ENCODE peak calls at places on chromosome 18, in four cellular contexts. I is spleen, E is sigmoid colon, J is transverse colon. P is an unnamed sample. For H3K4me1, the result is how much of the 10 kb centered on the place peaks cover.

GRCh38 chr18:48949051-48949605 is 1.6 kb downstream of the SMAD7 start:
- DNase-seq in I (peak), E (peak), J (peak), P (no peak)

GRCh38 chr18:79476918-79477685 is 81.4 kb downstream of the NFATC1 start:
- DNase-seq in I (peak), E (peak), J (no peak), P (no peak)

GRCh38 chr18:26863921-26864497 is 1.5 kb downstream of the AQP4 start:
- DNase-seq in I (no peak), E (no peak), J (no peak), P (no peak)

GRCh38 chr18:70620837-70621612 is 332.2 kb downstream of the SOCS6 start:
- DNase-seq in I (no peak), E (no peak), J (no peak), P (no peak)

GRCh38 chr18:65983750-65984149 is 232.9 kb downstream of the CDH7 start:
- DNase-seq in I (no peak), E (no peak), J (no peak), P (no peak)

GRCh38 chr18:79493801-79494211 is 98.1 kb downstream of the NFATC1 start:
- DNase-seq in I (peak), E (peak), J (no peak), P (no peak)

GRCh38 chr18:5464241-5464640 is 79.6 kb downstream of the EPB41L3 start:
- DNase-seq in I (no peak), E (no peak), J (no peak), P (no peak)

GRCh38 chr18:7728297-7728696 is 161.2 kb downstream of the PTPRM start:
- DNase-seq in I (no peak), E (no peak), J (no peak), P (no peak)

GRCh38 chr18:79877163-79878091 is 74.0 kb downstream of the SLC66A2 start:
- DNase-seq in I (peak), E (no peak), J (no peak), P (no peak)

GRCh38 chr18:23317975-23318675 is 135.0 kb upstream of the RIOK3 start:
- DNase-seq in I (no peak), E (no peak), J (no peak), P (no peak)

GRCh38 chr18:67301592-67301991 is 214.9 kb downstream of the DSEL start:
- DNase-seq in I (no peak), E (no peak), J (no peak), P (no peak)

GRCh38 chr18:48409591-48410094 is 460 bp upstream of the ZBTB7C start:
- DNase-seq in I (peak), E (no peak), J (no peak), P (no peak)

GRCh38 chr18:4040391-4041172 is 414.5 kb downstream of the DLGAP1 start:
- DNase-seq in I (no peak), E (no peak), J (no peak), P (no peak)

GRCh38 chr18:26621161-26622026 is 73.0 kb upstream of the KCTD1 start:
- DNase-seq in I (no peak), E (no peak), J (peak), P (peak)

GRCh38 chr18:23479829-23480505 is 23.3 kb upstream of the RMC1 start:
- DNase-seq in I (no peak), E (no peak), J (no peak), P (no peak)

GRCh38 chr18:35143615-35144596 is 96.9 kb upstream of the ZNF397 start:
- DNase-seq in I (no peak), E (peak), J (peak), P (peak)

GRCh38 chr18:24869285-24869684 is 408.8 kb downstream of the HRH4 start:
- DNase-seq in I (no peak), E (no peak), J (no peak), P (no peak)

GRCh38 chr18:30967701-30968100 is 74.8 kb downstream of the DSC3 start:
- DNase-seq in I (no peak), E (no peak), J (no peak), P (no peak)

GRCh38 chr18:30969670-30970069 is 72.9 kb downstream of the DSC3 start:
- DNase-seq in I (no peak), E (no peak), J (no peak), P (no peak)

GRCh38 chr18:30970201-30970816 is 72.2 kb downstream of the DSC3 start:
- DNase-seq in I (no peak), E (no peak), J (no peak), P (peak)

DNA sequence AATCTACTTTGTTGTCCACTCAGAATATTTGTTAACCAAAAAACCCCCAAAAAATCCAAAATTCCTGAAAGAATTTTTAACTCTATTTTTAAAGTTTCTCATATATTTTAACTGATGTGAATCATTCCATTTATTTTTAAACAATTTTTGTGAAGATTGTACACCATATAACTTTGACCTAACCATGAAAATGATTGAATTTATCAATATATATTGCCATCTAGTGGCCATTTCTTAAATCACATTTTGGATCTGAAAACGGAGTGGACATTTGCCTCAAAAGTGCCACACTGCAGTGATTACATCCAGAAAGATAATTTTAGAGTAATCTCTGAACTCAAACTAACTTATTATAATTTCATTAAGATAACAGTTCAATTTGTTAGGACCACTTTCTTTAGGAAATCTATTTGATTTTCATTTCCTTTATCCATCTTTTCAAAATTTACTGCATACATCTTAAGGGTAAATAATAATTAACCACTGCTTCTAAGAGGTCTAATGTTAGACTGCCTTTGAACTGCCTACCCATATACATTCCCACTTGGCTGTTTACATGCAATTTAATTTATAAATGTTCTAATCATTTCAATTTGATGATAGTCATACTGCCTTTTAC is 71.1 kb downstream of the DSC3 start:
- DNase-seq in I (no peak), E (no peak), J (no peak), P (no peak)
- TF ChIP-seq CTCF in I (peak), E (no peak), J (peak), P (peak)

GRCh38 chr18:75208836-75209128 is 157 bp downstream of the PTGR3 start:
- DNase-seq in I (peak), E (peak), J (no peak), P (no peak)
- TF ChIP-seq POLR2AphosphoS5 in I (no peak), E (no peak), J (no peak), P (no peak)

GRCh38 chr18:13453714-13454113 is 235.2 kb downstream of the LDLRAD4 start:
- DNase-seq in I (no peak), E (peak), J (no peak), P (no peak)
- H3K4me1 ChIP-seq in I (half or more), E (under half), J (under half), P (under half)

GRCh38 chr18:74477771-74478170 is 18.4 kb upstream of the CNDP2 start:
- DNase-seq in I (no peak), E (no peak), J (no peak), P (no peak)

GRCh38 chr18:74478316-74478715 is 17.8 kb upstream of the CNDP2 start:
- DNase-seq in I (no peak), E (no peak), J (no peak), P (no peak)

GRCh38 chr18:74473976-74474375 is 16.9 kb upstream of the DIPK1C start:
- DNase-seq in I (no peak), E (no peak), J (no peak), P (no peak)

GRCh38 chr18:74478876-74479275 is 17.3 kb upstream of the CNDP2 start:
- DNase-seq in I (no peak), E (no peak), J (no peak), P (no peak)

DNA sequence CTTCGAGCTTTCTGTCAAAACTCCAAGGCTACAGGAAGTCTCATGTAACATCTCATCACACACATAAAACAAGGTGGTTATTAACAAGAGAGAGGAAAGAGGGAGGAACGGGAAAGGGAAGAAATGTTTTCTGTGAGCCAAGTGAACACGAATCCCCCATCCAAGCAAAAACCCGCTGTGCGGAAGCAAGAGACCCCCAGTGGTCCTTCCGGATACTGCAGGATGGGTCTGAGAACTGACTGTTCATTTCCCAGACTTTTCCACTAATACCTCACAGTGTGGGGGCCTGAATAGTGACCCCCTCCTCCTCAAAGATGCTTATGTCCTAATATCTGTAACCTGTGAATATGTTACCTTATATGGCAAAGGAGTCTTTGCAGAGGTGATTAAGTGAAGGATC is 19.0 kb upstream of the DIPK1C start:
- DNase-seq in I (no peak), E (no peak), J (no peak), P (no peak)
- TF ChIP-seq CTCF in I (peak), E (no peak), J (peak), P (no peak)

GRCh38 chr18:9136315-9137141 is at the start of gene ANKRD12:
- DNase-seq in I (peak), E (peak), J (peak), P (peak)
- TF ChIP-seq POLR2AphosphoS5 in I (peak), E (peak), J (peak), P (peak)

GRCh38 chr18:57210101-57210661 is 63.3 kb downstream of the BOD1L2 start:
- DNase-seq in I (no peak), E (no peak), J (peak), P (peak)

GRCh38 chr18:57208056-57208455 is 61.2 kb downstream of the BOD1L2 start:
- DNase-seq in I (no peak), E (no peak), J (peak), P (no peak)

GRCh38 chr18:57205641-57206040 is 58.8 kb downstream of the BOD1L2 start:
- DNase-seq in I (no peak), E (no peak), J (no peak), P (no peak)

GRCh38 chr18:57209697-57210096 is 62.8 kb downstream of the BOD1L2 start:
- DNase-seq in I (no peak), E (no peak), J (no peak), P (no peak)

GRCh38 chr18:57207124-57207916 is 60.4 kb downstream of the BOD1L2 start:
- DNase-seq in I (no peak), E (no peak), J (no peak), P (no peak)
- H3K4me1 ChIP-seq in I (under half), E (under half), J (under half), P (under half)

GRCh38 chr18:58178476-58178875 is 134.4 kb downstream of the NEDD4L start:
- DNase-seq in I (no peak), E (no peak), J (no peak), P (no peak)

GRCh38 chr18:58183226-58183625 is 139.2 kb downstream of the NEDD4L start:
- DNase-seq in I (no peak), E (no peak), J (no peak), P (peak)

GRCh38 chr18:58177886-58178470 is 134.0 kb downstream of the NEDD4L start:
- DNase-seq in I (no peak), E (no peak), J (no peak), P (no peak)

GRCh38 chr18:58180738-58181353 is 136.8 kb downstream of the NEDD4L start:
- DNase-seq in I (no peak), E (no peak), J (peak), P (peak)

GRCh38 chr18:58180172-58180571 is 136.1 kb downstream of the NEDD4L start:
- DNase-seq in I (peak), E (no peak), J (no peak), P (no peak)
- TF ChIP-seq CTCF in I (no peak), E (no peak), J (no peak), P (no peak)

GRCh38 chr18:46421973-46422551 is 235.0 kb downstream of the LOXHD1 start:
- DNase-seq in I (no peak), E (no peak), J (no peak), P (peak)

GRCh38 chr18:46419391-46420141 is 237.5 kb downstream of the LOXHD1 start:
- DNase-seq in I (no peak), E (no peak), J (no peak), P (no peak)

GRCh38 chr18:46415532-46415931 is 241.5 kb downstream of the LOXHD1 start:
- DNase-seq in I (no peak), E (no peak), J (no peak), P (no peak)

GRCh38 chr18:46416706-46417638 is 240.0 kb downstream of the LOXHD1 start:
- DNase-seq in I (no peak), E (no peak), J (no peak), P (no peak)

GRCh38 chr18:46418657-46419260 is 238.3 kb downstream of the LOXHD1 start:
- DNase-seq in I (no peak), E (no peak), J (no peak), P (peak)
- TF ChIP-seq POLR2AphosphoS5 in I (no peak), E (no peak), J (peak), P (peak)

DNA sequence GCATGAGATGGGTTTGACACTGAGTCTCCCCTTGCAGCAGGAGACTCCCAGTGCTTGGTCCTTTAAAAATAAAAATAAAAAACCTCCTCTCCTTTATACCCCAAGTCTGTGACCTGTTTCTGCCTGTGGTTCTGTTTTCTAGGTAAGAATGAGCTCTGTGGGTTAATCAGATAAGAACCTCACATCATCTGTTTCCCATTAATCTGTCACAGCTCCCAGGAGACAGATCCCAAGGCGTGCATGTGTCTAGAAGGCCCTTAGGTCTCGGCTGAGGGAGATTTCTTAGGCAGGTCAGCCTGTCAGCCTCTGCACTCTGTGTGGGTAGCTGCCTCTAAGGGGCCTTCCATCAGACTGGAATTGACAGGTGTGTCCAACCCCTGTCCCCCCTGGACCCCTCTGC is 80.7 kb downstream of the FHOD3 start:
- DNase-seq in I (no peak), E (no peak), J (no peak), P (no peak)
- H3K4me1 ChIP-seq in I (under half), E (under half), J (under half), P (under half)

DNA sequence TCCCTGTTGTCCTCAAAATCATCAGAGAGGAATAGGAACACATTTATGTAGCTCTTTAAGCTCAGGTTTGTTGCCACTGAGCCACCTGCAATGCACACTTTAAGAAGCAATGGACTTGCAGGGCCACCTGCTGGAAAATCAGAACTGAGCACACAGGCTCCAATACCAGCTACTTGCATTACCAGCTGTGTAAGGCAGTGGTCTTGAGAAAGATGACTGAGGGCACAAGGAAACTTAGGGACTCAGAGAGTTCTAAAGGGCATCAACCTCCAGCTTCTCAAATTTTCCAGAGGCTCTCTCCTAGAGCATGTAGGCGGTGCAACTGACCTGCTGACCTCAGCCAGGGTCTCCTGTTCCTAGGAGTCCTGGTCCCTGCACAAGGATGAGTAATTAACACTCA is 2.5 kb upstream of the CNDP2 start:
- DNase-seq in I (no peak), E (no peak), J (peak), P (peak)
- TF ChIP-seq CTCF in I (peak), E (no peak), J (peak), P (peak)

P was measured in prostate gland.